ENCODE peak calls at places on chromosome 13, in nine cellular contexts. T is activated CD4-positive, alpha-beta T cell treated with anti-CD3 and anti-CD28 coated beads, Interleukin-2, amount 50 U/mL, for 48 hours; V is effector memory CD8-positive, alpha-beta T cell; K is EL; Q is neural crest cell; F is stimulated activated CD8-positive, alpha-beta memory T cell treated with anti-CD3 and anti-CD28 coated beads, Interleukin-15, amount 100 ng/mL, for 4 hours; G is neural progenitor cell; Z is GOT3; J is astrocyte of the hippocampus. L is an unnamed sample.

GRCh38 chr13:45773236-45773635 is 71.1 kb downstream of the CBY2 start:
- DNase-seq in T (no peak), Z (no peak), G (no peak), F (no peak), J (no peak), Q (no peak), K (peak), V (no peak), L (peak)

GRCh38 chr13:102847272-102848234 is 1.7 kb downstream of the ERCC5 start:
- DNase-seq in K (peak), T (no peak), G (peak), J (peak), F (no peak), Q (no peak), V (no peak), Z (no peak), L (peak)

GRCh38 chr13:32142956-32143375 is 111.4 kb downstream of the FRY start:
- DNase-seq in V (no peak), T (no peak), K (peak), J (peak), G (peak), Q (no peak), Z (no peak), F (no peak), L (peak)

GRCh38 chr13:111937763-111938375 is 129.1 kb upstream of the SOX1 start:
- DNase-seq in Z (no peak), Q (no peak), F (no peak), V (no peak), T (no peak), J (peak), K (no peak), G (no peak), L (peak)

GRCh38 chr13:31159306-31159705 is 2.4 kb downstream of the HSPH1 start:
- DNase-seq in T (no peak), G (no peak), K (no peak), J (no peak), F (no peak), Q (no peak), Z (no peak), V (no peak), L (peak)

GRCh38 chr13:45953082-45953481 is 99.5 kb downstream of the ZC3H13 start:
- DNase-seq in J (no peak), Z (no peak), Q (no peak), T (no peak), K (no peak), G (no peak), F (no peak), V (no peak), L (no peak)

GRCh38 chr13:90889906-90890305 is 457.6 kb upstream of the MIR17HG start:
- DNase-seq in Z (no peak), V (no peak), F (no peak), G (no peak), J (no peak), Q (no peak), K (no peak), T (no peak), L (no peak)

GRCh38 chr13:107231941-107232340 is 664.0 kb upstream of the ARGLU1 start:
- DNase-seq in F (no peak), Q (no peak), Z (no peak), V (no peak), G (no peak), K (no peak), T (no peak), J (no peak), L (peak)

GRCh38 chr13:51977606-51978005 is 33.6 kb downstream of the ATP7B start:
- DNase-seq in Q (no peak), J (no peak), Z (no peak), G (no peak), V (no peak), F (no peak), T (no peak), K (no peak), L (no peak)

L was measured in MCF 10A.